ENCODE peak calls at places on chromosomes 4 and X, in five cellular contexts. R is HCT116, B is GM23338, H is endothelial cell of umbilical vein, U is GM12878. K is an unnamed sample.

GRCh38 chrX:132776486-132777210 is 181.8 kb downstream of the HS6ST2 start:
- DNase-seq in B (peak), U (no peak), H (no peak), R (no peak), K (no peak)

GRCh38 chr4:170529760-170530440 is 440.1 kb upstream of the AADAT start:
- DNase-seq in U (no peak), R (no peak), H (no peak), B (no peak), K (no peak)

GRCh38 chrX:115679460-115679859 is 118.5 kb downstream of the PLS3 start:
- DNase-seq in B (peak), R (peak), H (peak), U (no peak), K (no peak)

GRCh38 chr4:52659016-52659721 is at the start of gene USP46:
- DNase-seq in U (no peak), H (peak), B (peak), R (peak), K (peak)

GRCh38 chrX:10121787-10122186 is 35.0 kb upstream of the CLCN4 start:
- DNase-seq in R (no peak), B (no peak), H (no peak), U (no peak), K (no peak)

GRCh38 chr4:40992472-40993298 is 221.7 kb downstream of the APBB2 start:
- DNase-seq in B (no peak), U (peak), H (peak), R (no peak), K (no peak)

GRCh38 chr4:106806158-106806797 is 229.8 kb downstream of the DKK2 start:
- DNase-seq in B (no peak), H (no peak), U (no peak), R (no peak), K (no peak)

GRCh38 chr4:100290585-100290984 is 100.3 kb upstream of the DDIT4L start:
- DNase-seq in H (no peak), U (no peak), R (no peak), B (no peak), K (no peak)

GRCh38 chr4:4714330-4714729 is 145.1 kb upstream of the MSX1 start:
- DNase-seq in B (no peak), R (no peak), U (no peak), H (no peak), K (no peak)

GRCh38 chr4:185721190-185721948 is 90.6 kb downstream of the SORBS2 start:
- DNase-seq in U (no peak), B (no peak), R (no peak), H (no peak), K (peak)

GRCh38 chrX:39764441-39764914 is 333.3 kb downstream of the BCOR start:
- DNase-seq in B (no peak), R (no peak), H (no peak), U (no peak), K (no peak)

GRCh38 chrX:10327651-10328050 is 170.9 kb downstream of the CLCN4 start:
- DNase-seq in R (peak), B (peak), U (no peak), H (no peak), K (no peak)

GRCh38 chr4:158159054-158159717 is 13.6 kb downstream of the GASK1B start:
- DNase-seq in U (no peak), R (no peak), B (no peak), H (peak), K (no peak)

GRCh38 chr4:98564847-98565246 is 93.6 kb downstream of the TSPAN5 start:
- DNase-seq in H (no peak), B (no peak), R (no peak), U (no peak), K (no peak)

GRCh38 chrX:107117993-107118321 is 665 bp downstream of the RBM41 start:
- DNase-seq in B (no peak), H (peak), U (no peak), R (no peak), K (no peak)

GRCh38 chrX:97027384-97027922 is 143.7 kb downstream of the RPA4 start:
- DNase-seq in R (no peak), H (no peak), U (no peak), B (peak), K (no peak)

GRCh38 chrX:38212246-38212645 is 8.4 kb downstream of the SRPX start:
- DNase-seq in U (no peak), B (no peak), R (no peak), H (peak), K (no peak)

GRCh38 chrX:69192603-69193002 is 27.4 kb upstream of the PJA1 start:
- DNase-seq in H (no peak), B (no peak), R (no peak), U (no peak), K (no peak)
- H3K4me3 ChIP-seq in H (no peak), B (no peak), R (no peak), U (no peak), K (no peak)

GRCh38 chrX:140866446-140866845 is 135.9 kb upstream of the SPANXB1 start:
- DNase-seq in H (no peak), R (no peak), B (no peak), U (no peak), K (no peak)
- TF ChIP-seq POLR2AphosphoS5 in H (no peak), R (no peak), B (no peak), U (no peak), K (no peak)

GRCh38 chr4:10107111-10108091 is 9.2 kb downstream of the WDR1 start:
- DNase-seq in U (no peak), H (no peak), B (no peak), R (no peak), K (no peak)
- H3K4me3 ChIP-seq in U (peak), H (no peak), B (no peak), R (no peak), K (no peak)

GRCh38 chr4:22462693-22463092 is 53.2 kb downstream of the ADGRA3 start:
- DNase-seq in U (no peak), H (no peak), B (peak), R (no peak), K (no peak)

GRCh38 chr4:22460266-22460665 is 55.6 kb downstream of the ADGRA3 start:
- DNase-seq in R (no peak), U (no peak), B (no peak), H (no peak), K (no peak)

GRCh38 chr4:22465349-22465748 is 50.5 kb downstream of the ADGRA3 start:
- DNase-seq in R (no peak), U (no peak), H (no peak), B (no peak), K (no peak)

GRCh38 chr4:22465996-22466395 is 49.9 kb downstream of the ADGRA3 start:
- DNase-seq in R (no peak), U (no peak), H (no peak), B (no peak), K (no peak)

DNA sequence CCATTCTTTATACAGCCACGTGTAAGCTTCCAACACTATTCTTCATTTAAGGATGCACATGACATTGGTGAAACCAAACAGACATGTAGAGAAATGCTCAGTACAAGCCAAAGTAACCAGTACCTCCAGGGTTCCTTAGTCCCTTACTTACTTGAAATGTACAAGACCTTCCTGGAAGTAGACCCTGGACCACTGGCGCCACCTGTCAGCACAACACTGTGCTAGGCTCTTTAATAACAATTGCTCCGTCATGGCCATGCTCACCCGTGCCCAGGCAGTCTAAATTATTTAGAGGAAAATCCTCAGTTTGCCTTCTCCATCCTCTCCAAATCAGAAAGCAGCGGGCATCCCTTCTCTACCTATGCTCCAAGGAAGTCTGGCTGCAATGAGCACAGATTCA is 52.7 kb downstream of the ADGRA3 start:
- DNase-seq in U (no peak), B (peak), R (no peak), H (no peak), K (no peak)
- TF ChIP-seq POLR2AphosphoS5 in U (no peak), B (no peak), R (no peak), H (no peak), K (no peak)

GRCh38 chrX:16807548-16807947 is 21.3 kb downstream of the TXLNG start:
- DNase-seq in U (no peak), R (no peak), H (peak), B (peak), K (no peak)

GRCh38 chrX:16804923-16805464 is 18.7 kb downstream of the TXLNG start:
- DNase-seq in B (no peak), H (no peak), U (no peak), R (no peak), K (no peak)

DNA sequence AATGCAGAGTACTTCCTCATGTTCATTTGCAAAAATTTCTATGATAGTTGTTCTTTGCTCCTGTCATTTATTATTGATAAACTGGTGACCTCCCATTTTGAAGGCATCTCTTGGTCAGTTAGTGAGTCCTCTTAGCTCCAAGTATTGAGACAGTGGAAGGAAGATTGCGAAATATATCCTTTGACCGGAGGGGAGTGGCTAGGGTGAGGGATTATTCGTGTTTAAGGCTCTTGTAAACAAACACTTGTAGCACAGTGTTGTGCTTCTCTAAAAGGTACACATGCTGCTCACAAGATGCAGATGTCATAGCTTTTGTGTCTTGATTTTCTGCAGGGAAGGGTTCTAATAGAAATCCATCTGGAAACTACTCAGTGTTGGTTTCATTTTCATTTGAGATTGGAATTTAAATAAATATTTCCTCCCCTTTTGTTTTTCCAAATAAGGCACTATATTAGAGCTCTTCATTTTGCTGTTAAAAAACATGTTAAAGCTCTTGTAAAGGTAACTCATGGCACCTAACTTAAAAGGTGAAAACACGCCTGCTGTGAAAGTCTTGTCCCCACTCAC is 21.8 kb downstream of the TXLNG start:
- DNase-seq in U (no peak), B (no peak), H (peak), R (no peak), K (no peak)
- H3K4me3 ChIP-seq in U (no peak), B (no peak), H (peak), R (no peak), K (no peak)

GRCh38 chr4:3461515-3462291 is 1.4 kb upstream of the DOK7 start:
- DNase-seq in H (peak), U (no peak), R (no peak), B (no peak), K (no peak)
- TF ChIP-seq POLR2AphosphoS5 in H (no peak), U (no peak), R (no peak), B (no peak), K (no peak)